ENCODE peak calls at places on chromosomes 4 and X, in four cellular contexts. One of them, this sample, is unnamed. For H3K27me3 and H3K4me1, the result is how much of the 10 kb centered on the place peaks cover.

GRCh38 chrX:11100281-11101035 is 10.7 kb upstream of the HCCS start:
- DNase-seq in right cardiac atrium: peak
- DNase-seq in iPS DF 6.9: no peak
- DNase-seq in uterus: peak
- DNase-seq in this sample: peak

GRCh38 chr4:57866468-57867173 is 756.4 kb upstream of the IGFBP7 start:
- DNase-seq in uterus: no peak
- DNase-seq in iPS DF 6.9: no peak
- DNase-seq in right cardiac atrium: no peak
- DNase-seq in this sample: no peak

GRCh38 chrX:65196758-65197371 is 220.6 kb upstream of the ZC4H2 start:
- DNase-seq in right cardiac atrium: peak
- DNase-seq in iPS DF 6.9: no peak
- DNase-seq in uterus: no peak
- DNase-seq in this sample: no peak

GRCh38 chrX:115350696-115351408 is 61.3 kb downstream of the LUZP4 start:
- DNase-seq in right cardiac atrium: no peak
- DNase-seq in iPS DF 6.9: no peak
- DNase-seq in uterus: no peak
- DNase-seq in this sample: no peak

GRCh38 chr4:68193194-68193593 is 52.3 kb downstream of the TMPRSS11B start:
- DNase-seq in right cardiac atrium: no peak
- DNase-seq in iPS DF 6.9: no peak
- DNase-seq in uterus: no peak
- DNase-seq in this sample: no peak

GRCh38 chr4:6915041-6916005 is 5.7 kb downstream of the TBC1D14 start:
- DNase-seq in right cardiac atrium: no peak
- DNase-seq in iPS DF 6.9: no peak
- DNase-seq in uterus: no peak
- DNase-seq in this sample: no peak

GRCh38 chrX:40471965-40472648 is 108.7 kb upstream of the ATP6AP2 start:
- DNase-seq in iPS DF 6.9: no peak
- DNase-seq in uterus: peak
- DNase-seq in right cardiac atrium: no peak
- DNase-seq in this sample: no peak

GRCh38 chr4:864456-865120 is 38.7 kb upstream of the CPLX1 start:
- DNase-seq in iPS DF 6.9: no peak
- DNase-seq in uterus: no peak
- DNase-seq in right cardiac atrium: peak
- DNase-seq in this sample: no peak

GRCh38 chrX:141652315-141652714 is 46.2 kb downstream of the SPANXD start:
- DNase-seq in uterus: no peak
- DNase-seq in iPS DF 6.9: no peak
- DNase-seq in right cardiac atrium: no peak
- DNase-seq in this sample: no peak

GRCh38 chrX:97685753-97686152 is 802.0 kb downstream of the RPA4 start:
- DNase-seq in iPS DF 6.9: no peak
- DNase-seq in uterus: no peak
- DNase-seq in right cardiac atrium: no peak
- DNase-seq in this sample: no peak

GRCh38 chrX:24024819-24025740 is 1.9 kb downstream of the KLHL15 start:
- DNase-seq in iPS DF 6.9: no peak
- DNase-seq in uterus: peak
- DNase-seq in right cardiac atrium: peak
- DNase-seq in this sample: peak
- H3K27me3 ChIP-seq in iPS DF 6.9: under half
- H3K27me3 ChIP-seq in uterus: under half
- H3K27me3 ChIP-seq in right cardiac atrium: under half
- H3K27me3 ChIP-seq in this sample: under half

DNA sequence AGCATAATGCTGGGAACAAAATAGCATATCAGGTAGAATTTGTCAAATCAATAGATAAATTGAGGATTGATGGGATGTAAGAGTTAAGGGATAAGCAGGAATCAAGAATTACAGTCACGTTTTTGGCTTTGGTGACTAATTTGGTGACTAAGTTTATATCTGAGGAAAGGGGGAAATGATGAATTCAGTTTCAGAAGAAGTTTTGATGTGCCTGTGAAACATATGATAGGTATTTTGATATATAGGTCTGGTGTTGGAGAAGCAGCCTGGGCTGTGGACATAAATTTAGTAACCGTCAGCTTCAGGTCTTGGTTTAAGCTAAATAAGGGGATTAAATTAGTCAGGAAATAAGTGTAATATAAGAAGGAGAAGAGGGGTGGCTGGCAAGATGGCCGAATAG is 79.0 kb upstream of the EDA2R start:
- DNase-seq in uterus: no peak
- DNase-seq in right cardiac atrium: no peak
- DNase-seq in iPS DF 6.9: no peak
- DNase-seq in this sample: no peak
- H3K4me1 ChIP-seq in uterus: under half
- H3K4me1 ChIP-seq in right cardiac atrium: under half
- H3K4me1 ChIP-seq in iPS DF 6.9: under half
- H3K4me1 ChIP-seq in this sample: under half

DNA sequence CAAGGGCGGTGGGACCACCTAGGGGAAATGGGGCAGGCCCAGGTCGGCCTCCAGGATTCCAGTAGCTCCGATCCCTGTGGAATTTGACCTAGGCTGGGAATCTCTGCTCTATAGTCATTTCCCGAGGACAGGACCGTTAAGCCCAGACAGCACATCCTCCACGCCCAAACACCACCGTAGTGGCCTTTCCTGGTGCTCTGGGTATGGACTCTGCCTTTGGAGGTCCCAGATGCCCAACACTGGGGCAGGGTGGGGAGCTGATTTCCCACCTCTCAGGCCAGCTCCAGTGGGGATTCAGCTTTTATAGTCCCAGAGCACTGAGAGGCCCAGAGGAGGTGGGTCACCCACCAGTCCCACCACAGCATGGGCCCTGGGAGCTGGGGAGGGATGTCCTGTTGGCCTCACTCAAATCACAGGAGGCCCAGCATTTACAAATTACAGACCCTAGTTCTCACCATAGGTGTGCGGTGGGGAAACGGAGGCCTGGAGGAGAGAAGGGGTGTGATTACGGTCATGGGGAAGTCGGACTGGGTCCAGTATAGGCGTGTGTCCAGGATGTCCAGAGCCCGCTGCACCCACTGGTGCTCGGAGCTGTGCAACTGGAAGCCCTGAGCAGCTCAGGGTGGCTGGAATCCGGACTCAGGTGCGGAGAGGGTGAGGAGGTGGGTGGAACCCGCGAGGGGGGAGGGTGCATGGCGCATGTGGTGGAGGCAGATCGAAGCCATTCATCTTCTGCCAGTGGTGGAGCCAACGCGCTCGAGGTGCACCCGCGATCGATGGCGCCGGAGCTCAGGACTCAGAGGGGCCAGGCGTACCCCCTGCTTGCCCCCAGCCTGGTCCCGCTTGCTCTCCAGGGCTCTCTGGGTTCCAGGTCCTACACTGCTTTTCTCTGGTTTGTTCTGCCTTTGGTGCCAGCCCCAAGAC is 7.6 kb downstream of the HMX1 start:
- DNase-seq in uterus: no peak
- DNase-seq in iPS DF 6.9: no peak
- DNase-seq in right cardiac atrium: no peak
- DNase-seq in this sample: no peak
- H3K27me3 ChIP-seq in uterus: under half
- H3K27me3 ChIP-seq in iPS DF 6.9: half or more
- H3K27me3 ChIP-seq in right cardiac atrium: under half
- H3K27me3 ChIP-seq in this sample: under half

GRCh38 chrX:37818031-37818430 is 29.3 kb downstream of the DYNLT3 start:
- DNase-seq in uterus: no peak
- DNase-seq in iPS DF 6.9: no peak
- DNase-seq in right cardiac atrium: no peak
- DNase-seq in this sample: no peak
- H3K4me1 ChIP-seq in uterus: under half
- H3K4me1 ChIP-seq in iPS DF 6.9: under half
- H3K4me1 ChIP-seq in right cardiac atrium: under half
- H3K4me1 ChIP-seq in this sample: under half

DNA sequence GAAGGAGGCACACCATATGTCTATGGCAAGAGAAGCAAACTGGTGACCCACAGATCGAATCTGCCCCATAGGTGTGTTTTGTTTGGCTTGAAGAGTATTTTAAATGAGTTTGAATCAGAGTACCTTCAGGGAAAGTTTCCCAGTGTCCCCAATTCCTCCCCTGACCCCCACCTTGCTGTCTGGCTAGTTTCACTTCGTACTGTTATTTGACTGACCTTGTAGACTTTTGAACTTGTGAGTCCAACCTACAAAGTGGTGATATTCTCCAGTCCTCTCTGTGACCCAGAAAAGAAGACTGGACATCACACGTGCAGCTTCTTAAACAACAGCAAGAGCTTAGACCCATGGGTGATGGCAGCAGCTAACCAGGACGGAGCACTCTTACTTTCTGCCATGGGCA is 39.4 kb downstream of the PHKA2 start:
- DNase-seq in right cardiac atrium: no peak
- DNase-seq in uterus: no peak
- DNase-seq in iPS DF 6.9: no peak
- DNase-seq in this sample: no peak
- H3K27me3 ChIP-seq in right cardiac atrium: under half
- H3K27me3 ChIP-seq in uterus: under half
- H3K27me3 ChIP-seq in iPS DF 6.9: under half
- H3K27me3 ChIP-seq in this sample: under half

DNA sequence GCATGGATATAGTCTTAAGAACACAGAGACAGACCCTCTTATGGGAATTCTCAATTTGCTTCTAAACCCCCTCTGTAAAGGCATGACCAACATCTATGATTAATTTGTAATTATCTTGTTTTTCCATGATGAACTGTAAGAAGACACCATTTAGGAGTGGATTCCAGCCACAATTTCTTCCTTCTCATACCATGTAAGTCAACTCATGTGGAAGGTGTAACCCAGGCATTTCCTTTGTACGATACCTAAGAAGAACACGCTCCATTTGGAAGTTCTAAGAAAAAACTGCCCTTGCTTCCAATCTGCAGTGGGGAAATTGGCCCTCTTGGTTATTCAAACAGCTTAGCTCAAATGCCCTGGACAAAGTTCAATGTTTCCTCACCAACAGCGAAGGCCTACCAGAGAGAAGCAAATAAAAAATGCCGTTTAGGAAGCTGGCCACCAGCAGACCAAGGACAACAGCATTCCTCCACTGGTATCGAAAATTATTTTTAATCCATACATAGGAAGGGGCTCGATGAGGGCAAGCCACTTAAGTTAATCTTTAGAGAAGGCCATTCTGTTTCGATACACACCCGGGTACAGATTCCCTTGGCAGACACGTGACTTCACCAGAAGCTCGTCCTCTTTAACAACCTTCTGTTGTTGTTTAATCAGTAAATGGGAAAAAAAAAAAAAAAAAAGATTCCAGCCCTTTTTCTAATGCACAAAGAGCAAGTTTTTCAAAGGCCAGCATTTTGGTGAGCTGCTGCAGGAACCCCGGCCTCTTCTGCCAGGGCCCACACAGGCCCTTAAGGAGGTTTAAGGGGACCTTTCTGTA is 2.6 kb downstream of the DHRSX start:
- DNase-seq in iPS DF 6.9: no peak
- DNase-seq in uterus: no peak
- DNase-seq in right cardiac atrium: no peak
- DNase-seq in this sample: no peak
- H3K4me1 ChIP-seq in iPS DF 6.9: under half
- H3K4me1 ChIP-seq in uterus: under half
- H3K4me1 ChIP-seq in right cardiac atrium: under half
- H3K4me1 ChIP-seq in this sample: under half

GRCh38 chr4:65670331-65671031 is at the start of gene EPHA5:
- DNase-seq in iPS DF 6.9: peak
- DNase-seq in uterus: peak
- DNase-seq in right cardiac atrium: peak
- DNase-seq in this sample: peak
- H3K27me3 ChIP-seq in iPS DF 6.9: under half
- H3K27me3 ChIP-seq in uterus: under half
- H3K27me3 ChIP-seq in right cardiac atrium: under half
- H3K27me3 ChIP-seq in this sample: under half

DNA sequence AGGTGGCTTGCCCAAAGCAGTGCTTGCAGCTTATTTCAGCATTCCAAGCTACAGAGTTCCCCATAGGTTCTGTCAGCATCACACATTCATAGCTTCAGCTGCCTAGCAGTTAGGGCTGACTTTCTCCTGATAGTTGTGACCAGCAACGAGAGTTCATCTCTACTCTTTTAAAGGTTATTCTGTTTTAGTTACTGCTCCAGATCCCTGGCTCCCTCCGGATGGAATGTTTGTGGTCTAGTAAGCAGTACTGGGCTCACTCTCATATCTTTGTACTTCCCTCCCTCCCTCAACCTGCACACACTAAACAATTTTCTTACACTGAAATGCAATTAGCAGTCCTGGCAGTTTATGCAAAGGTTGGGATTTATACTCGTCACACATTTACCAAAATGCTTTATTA is 43.9 kb downstream of the PTTG2 start:
- DNase-seq in right cardiac atrium: no peak
- DNase-seq in iPS DF 6.9: no peak
- DNase-seq in uterus: no peak
- DNase-seq in this sample: no peak
- H3K4me1 ChIP-seq in right cardiac atrium: under half
- H3K4me1 ChIP-seq in iPS DF 6.9: under half
- H3K4me1 ChIP-seq in uterus: under half
- H3K4me1 ChIP-seq in this sample: under half